ENCODE peak calls at places on chromosomes 5 and 9, in four cellular contexts. M, S, O and D are unnamed samples.

GRCh38 chr9:131735238-131736181 is 4.4 kb downstream of the RAPGEF1 start:
- DNase-seq in O (peak; percentile 26), S (no peak), M (no peak), D (no peak)

GRCh38 chr5:92945630-92946097 is 635.4 kb downstream of the NR2F1-AS1 start:
- DNase-seq in M (no peak), S (no peak), O (no peak), D (no peak)

GRCh38 chr5:96633820-96634219 is 28.4 kb upstream of the CAST start:
- DNase-seq in S (no peak), O (no peak), M (no peak), D (no peak)

GRCh38 chr9:27828908-27829307 is 255.6 kb upstream of the C9orf72 start:
- DNase-seq in S (no peak), O (no peak), M (no peak), D (no peak)

GRCh38 chr9:69385474-69386091 is 60.6 kb downstream of the ENTREP1 start:
- DNase-seq in S (no peak), O (peak; percentile 73), M (no peak), D (no peak)

GRCh38 chr5:43190755-43191603 is 1.0 kb upstream of the NIM1K start:
- DNase-seq in O (no peak), S (no peak), M (no peak), D (no peak)

GRCh38 chr9:82940386-82940785 is 122.6 kb downstream of the RASEF start:
- DNase-seq in M (no peak), O (no peak), S (no peak), D (no peak)

GRCh38 chr9:105401651-105402050 is 46.2 kb upstream of the FSD1L start:
- DNase-seq in O (no peak), S (no peak), M (no peak), D (no peak)

GRCh38 chr5:14200312-14200990 is 57.3 kb downstream of the TRIO start:
- DNase-seq in S (no peak), O (no peak), M (no peak), D (no peak)

GRCh38 chr5:43215073-43215631 is 23.1 kb downstream of the NIM1K start:
- DNase-seq in M (no peak), O (peak; percentile 2), S (no peak), D (no peak)

GRCh38 chr5:159178978-159179377 is 30.4 kb downstream of the RNF145 start:
- DNase-seq in O (peak; percentile 63), S (no peak), M (no peak), D (no peak)

GRCh38 chr5:76351577-76351976 is 51.5 kb upstream of the IQGAP2 start:
- DNase-seq in O (no peak), S (no peak), M (no peak), D (no peak)

GRCh38 chr9:92187989-92188714 is 72.9 kb upstream of the SPTLC1 start:
- DNase-seq in O (no peak), S (no peak), M (no peak), D (no peak)

GRCh38 chr5:54672867-54673266 is 155.3 kb downstream of the SNX18 start:
- DNase-seq in S (no peak), O (no peak), M (no peak), D (no peak)

GRCh38 chr5:93433422-93433821 is 147.6 kb downstream of the NR2F1-AS1 start:
- DNase-seq in S (no peak), M (no peak), O (no peak), D (no peak)

GRCh38 chr9:124769451-124770358 is 1.4 kb downstream of the NR6A1 start:
- DNase-seq in S (peak; percentile 63), M (peak; percentile 36), O (peak; percentile 44), D (no peak)

GRCh38 chr5:425714-426113 is 17.3 kb upstream of the EXOC3 start:
- DNase-seq in O (no peak), M (no peak), S (no peak), D (no peak)

GRCh38 chr5:38086777-38087176 is 171.6 kb upstream of the EGFLAM start:
- DNase-seq in S (no peak), M (no peak), O (no peak), D (no peak)

GRCh38 chr9:113154471-113154870 is 3.7 kb downstream of the SLC31A2 start:
- DNase-seq in M (no peak), S (no peak), O (peak; percentile 38), D (no peak)

GRCh38 chr5:77235881-77236560 is 25.5 kb downstream of the PDE8B start:
- DNase-seq in S (no peak), M (no peak), O (no peak), D (no peak)

GRCh38 chr5:141692919-141693848 is 11.2 kb upstream of the ARAP3 start:
- DNase-seq in S (no peak), M (no peak), O (no peak), D (peak; percentile 47)

GRCh38 chr5:37575541-37576489 is 196.7 kb downstream of the WDR70 start:
- DNase-seq in O (peak; percentile 9), S (no peak), M (no peak), D (no peak)

GRCh38 chr5:377326-377981 is 55.9 kb downstream of the AHRR start:
- DNase-seq in O (no peak), S (peak; percentile 25), M (no peak), D (peak; percentile 10)

GRCh38 chr9:37953775-37954437 is 50.0 kb upstream of the SLC25A51 start:
- DNase-seq in S (no peak), M (no peak), O (peak; percentile 48), D (no peak)

GRCh38 chr5:113153512-113154097 is 177.0 kb downstream of the DCP2 start:
- DNase-seq in O (no peak), S (no peak), M (no peak), D (no peak)

GRCh38 chr9:122346478-122347347 is 24.1 kb upstream of the PTGS1 start:
- DNase-seq in O (peak; percentile 31), S (peak; percentile 46), M (peak; percentile 70), D (no peak)

GRCh38 chr5:1930880-1931589 is 48.3 kb upstream of the IRX4 start:
- DNase-seq in O (peak; percentile 45), M (peak; percentile 54), S (peak; percentile 70), D (no peak)

GRCh38 chr9:93233033-93233432 is 49.1 kb downstream of the WNK2 start:
- DNase-seq in O (no peak), S (no peak), M (no peak), D (no peak)

GRCh38 chr5:353599-354580 is 32.4 kb downstream of the AHRR start:
- DNase-seq in S (no peak), M (no peak), O (no peak), D (no peak)

GRCh38 chr9:115770521-115770920 is 383.1 kb upstream of the PAPPA start:
- DNase-seq in M (no peak), O (no peak), S (no peak), D (no peak)

GRCh38 chr5:40879163-40879942 is 29.9 kb upstream of the C7 start:
- DNase-seq in O (no peak), M (no peak), S (no peak), D (no peak)

GRCh38 chr5:126171916-126172315 is 251.3 kb upstream of the GRAMD2B start:
- DNase-seq in O (no peak), S (no peak), M (no peak), D (no peak)

GRCh38 chr5:131974956-131975726 is 29.7 kb upstream of the MEIKIN start:
- DNase-seq in M (no peak), O (no peak), S (peak; percentile 24), D (no peak)

GRCh38 chr5:43066231-43066798 is 26.2 kb upstream of the ANXA2R start:
- DNase-seq in O (peak; percentile 77), M (peak; percentile 78), S (peak; percentile 77), D (peak; percentile 60)

GRCh38 chr9:137012694-137013570 is 15.1 kb downstream of the ABCA2 start:
- DNase-seq in S (no peak), M (no peak), O (no peak), D (no peak)

GRCh38 chr5:131382407-131383395 is 118.8 kb downstream of the CDC42SE2 start:
- DNase-seq in S (no peak), O (peak; percentile 41), M (no peak), D (peak; percentile 65)

GRCh38 chr5:138663561-138663960 is 88.4 kb upstream of the HSPA9 start:
- DNase-seq in M (no peak), O (no peak), S (no peak), D (no peak)

GRCh38 chr9:121748080-121748479 is 96.6 kb downstream of the DAB2IP start:
- DNase-seq in O (no peak), M (no peak), S (no peak), D (peak; percentile 26)

GRCh38 chr9:22722492-22722891 is 275.9 kb downstream of the DMRTA1 start:
- DNase-seq in S (no peak), M (no peak), O (no peak), D (no peak)